ENCODE peak calls at places on chromosomes 12 and 14, in eight cellular contexts. One of them, this sample, is unnamed.

GRCh38 chr14:27427796-27428195 is 830.0 kb upstream of the NOVA1 start:
- DNase-seq in foreskin fibroblast: no peak
- DNase-seq in renal cortical epithelial cell: peak
- DNase-seq in GM19239: no peak
- DNase-seq in RPMI7951: peak
- DNase-seq in RKO: peak
- DNase-seq in DMS 273 treated with DMSO at 0.1 percent for 48 hours: no peak
- DNase-seq in D341Med: no peak
- DNase-seq in this sample: no peak

GRCh38 chr12:131882804-131883520 is 11.5 kb upstream of the ULK1 start:
- DNase-seq in foreskin fibroblast: no peak
- DNase-seq in renal cortical epithelial cell: no peak
- DNase-seq in GM19239: no peak
- DNase-seq in RPMI7951: no peak
- DNase-seq in RKO: no peak
- DNase-seq in DMS 273 treated with DMSO at 0.1 percent for 48 hours: no peak
- DNase-seq in D341Med: no peak
- DNase-seq in this sample: no peak

GRCh38 chr12:101941306-101942000 is 64.1 kb downstream of the DRAM1 start:
- DNase-seq in foreskin fibroblast: no peak
- DNase-seq in renal cortical epithelial cell: no peak
- DNase-seq in GM19239: no peak
- DNase-seq in RPMI7951: no peak
- DNase-seq in RKO: no peak
- DNase-seq in DMS 273 treated with DMSO at 0.1 percent for 48 hours: no peak
- DNase-seq in D341Med: no peak
- DNase-seq in this sample: no peak

GRCh38 chr12:64566882-64567517 is 43.3 kb upstream of the RASSF3 start:
- DNase-seq in foreskin fibroblast: no peak
- DNase-seq in renal cortical epithelial cell: no peak
- DNase-seq in GM19239: no peak
- DNase-seq in RPMI7951: no peak
- DNase-seq in RKO: no peak
- DNase-seq in DMS 273 treated with DMSO at 0.1 percent for 48 hours: no peak
- DNase-seq in D341Med: no peak
- DNase-seq in this sample: no peak

GRCh38 chr12:41932470-41932991 is 212.1 kb downstream of the GXYLT1 start:
- DNase-seq in foreskin fibroblast: no peak
- DNase-seq in renal cortical epithelial cell: peak
- DNase-seq in GM19239: no peak
- DNase-seq in RPMI7951: peak
- DNase-seq in RKO: no peak
- DNase-seq in DMS 273 treated with DMSO at 0.1 percent for 48 hours: peak
- DNase-seq in D341Med: peak
- DNase-seq in this sample: peak

GRCh38 chr14:61646366-61647101 is 48.8 kb upstream of the HIF1A start:
- DNase-seq in foreskin fibroblast: no peak
- DNase-seq in renal cortical epithelial cell: no peak
- DNase-seq in GM19239: no peak
- DNase-seq in RPMI7951: no peak
- DNase-seq in RKO: no peak
- DNase-seq in DMS 273 treated with DMSO at 0.1 percent for 48 hours: no peak
- DNase-seq in D341Med: no peak
- DNase-seq in this sample: no peak

GRCh38 chr12:107749094-107749493 is 11.8 kb downstream of the PRDM4 start:
- DNase-seq in foreskin fibroblast: peak
- DNase-seq in renal cortical epithelial cell: no peak
- DNase-seq in GM19239: no peak
- DNase-seq in RPMI7951: peak
- DNase-seq in RKO: peak
- DNase-seq in DMS 273 treated with DMSO at 0.1 percent for 48 hours: no peak
- DNase-seq in D341Med: no peak
- DNase-seq in this sample: no peak

GRCh38 chr12:52020539-52021336 is 14.0 kb downstream of the TAMALIN start:
- DNase-seq in foreskin fibroblast: no peak
- DNase-seq in renal cortical epithelial cell: no peak
- DNase-seq in GM19239: no peak
- DNase-seq in RPMI7951: peak
- DNase-seq in RKO: peak
- DNase-seq in DMS 273 treated with DMSO at 0.1 percent for 48 hours: peak
- DNase-seq in D341Med: peak
- DNase-seq in this sample: no peak

GRCh38 chr14:65330416-65330815 is 82.1 kb upstream of the FUT8 start:
- DNase-seq in foreskin fibroblast: no peak
- DNase-seq in renal cortical epithelial cell: no peak
- DNase-seq in GM19239: no peak
- DNase-seq in RPMI7951: no peak
- DNase-seq in RKO: no peak
- DNase-seq in DMS 273 treated with DMSO at 0.1 percent for 48 hours: no peak
- DNase-seq in D341Med: no peak
- DNase-seq in this sample: no peak

GRCh38 chr14:96039633-96040311 is 610 bp downstream of the C14orf132 start:
- DNase-seq in foreskin fibroblast: no peak
- DNase-seq in renal cortical epithelial cell: no peak
- DNase-seq in GM19239: no peak
- DNase-seq in RPMI7951: peak
- DNase-seq in RKO: no peak
- DNase-seq in DMS 273 treated with DMSO at 0.1 percent for 48 hours: no peak
- DNase-seq in D341Med: peak
- DNase-seq in this sample: no peak

GRCh38 chr14:23171251-23171975 is 12.0 kb downstream of the SLC7A8 start:
- DNase-seq in foreskin fibroblast: peak
- DNase-seq in renal cortical epithelial cell: peak
- DNase-seq in GM19239: no peak
- DNase-seq in RPMI7951: peak
- DNase-seq in RKO: no peak
- DNase-seq in DMS 273 treated with DMSO at 0.1 percent for 48 hours: no peak
- DNase-seq in D341Med: no peak
- DNase-seq in this sample: no peak

GRCh38 chr12:51744235-51744634 is 104.3 kb downstream of the FIGNL2 start:
- DNase-seq in foreskin fibroblast: no peak
- DNase-seq in renal cortical epithelial cell: peak
- DNase-seq in GM19239: no peak
- DNase-seq in RPMI7951: peak
- DNase-seq in RKO: no peak
- DNase-seq in DMS 273 treated with DMSO at 0.1 percent for 48 hours: no peak
- DNase-seq in D341Med: no peak
- DNase-seq in this sample: no peak

GRCh38 chr12:51531982-51532497 is 59.0 kb upstream of the SCN8A start:
- DNase-seq in foreskin fibroblast: peak
- DNase-seq in renal cortical epithelial cell: peak
- DNase-seq in GM19239: peak
- DNase-seq in RPMI7951: peak
- DNase-seq in RKO: peak
- DNase-seq in DMS 273 treated with DMSO at 0.1 percent for 48 hours: no peak
- DNase-seq in D341Med: peak
- DNase-seq in this sample: peak

GRCh38 chr12:71393625-71394024 is 46.0 kb upstream of the LGR5 start:
- DNase-seq in foreskin fibroblast: no peak
- DNase-seq in renal cortical epithelial cell: no peak
- DNase-seq in GM19239: no peak
- DNase-seq in RPMI7951: no peak
- DNase-seq in RKO: no peak
- DNase-seq in DMS 273 treated with DMSO at 0.1 percent for 48 hours: no peak
- DNase-seq in D341Med: no peak
- DNase-seq in this sample: no peak

This sample was measured in NCI-H510A.